ENCODE peak calls at places on chromosomes 12 and 14, in eight cellular contexts. F, A, B, S, R, M, I and V are unnamed samples. For H3K4me1, the result is how much of the 10 kb centered on the place peaks cover.

GRCh38 chr12:674272-674781 is 11.1 kb upstream of the NINJ2 start:
- DNase-seq in A (no peak), R (no peak), S (no peak), M (no peak), I (no peak), B (no peak), F (no peak), V (no peak)

GRCh38 chr12:75271576-75271975 is 58.5 kb downstream of the CAPS2 start:
- DNase-seq in I (no peak), B (no peak), A (no peak), S (no peak), M (no peak), F (no peak), R (no peak), V (no peak)

GRCh38 chr14:28609228-28609828 is 157.3 kb upstream of the FOXG1 start:
- DNase-seq in R (peak), I (peak), M (peak), S (no peak), F (no peak), B (peak), A (peak), V (peak)

GRCh38 chr12:70543444-70543843 is 93.8 kb downstream of the PTPRB start:
- DNase-seq in S (peak), I (no peak), A (no peak), M (no peak), F (no peak), B (no peak), R (no peak), V (no peak)

GRCh38 chr12:58888131-58888783 is 32.0 kb downstream of the LRIG3 start:
- DNase-seq in M (peak), F (peak), R (no peak), I (no peak), A (peak), B (no peak), S (no peak), V (no peak)

GRCh38 chr14:99758121-99758871 is 34.9 kb upstream of the EML1 start:
- DNase-seq in B (no peak), R (peak), A (no peak), I (no peak), F (no peak), S (peak), M (no peak), V (no peak)

GRCh38 chr14:104871656-104872468 is 6.8 kb downstream of the CEP170B start:
- DNase-seq in A (no peak), M (peak), I (no peak), F (no peak), S (no peak), B (no peak), R (no peak), V (peak)

GRCh38 chr14:64673748-64674147 is 30.5 kb upstream of the PLEKHG3 start:
- DNase-seq in F (no peak), R (no peak), I (no peak), A (no peak), M (no peak), B (no peak), S (no peak), V (no peak)

GRCh38 chr12:25677180-25677937 is 124.3 kb upstream of the LMNTD1 start:
- DNase-seq in F (no peak), B (no peak), S (no peak), I (peak), R (no peak), M (no peak), A (no peak), V (no peak)

GRCh38 chr12:103387385-103387784 is 108.4 kb downstream of the C12orf42 start:
- DNase-seq in B (no peak), M (no peak), R (no peak), I (no peak), A (no peak), F (no peak), S (no peak), V (no peak)

GRCh38 chr12:96770239-96770780 is 136.7 kb upstream of the NEDD1 start:
- DNase-seq in B (no peak), A (no peak), I (no peak), M (no peak), S (no peak), F (no peak), R (no peak), V (no peak)

GRCh38 chr14:103846008-103846568 is 1.3 kb downstream of the PPP1R13B start:
- DNase-seq in S (no peak), M (no peak), F (no peak), B (no peak), I (no peak), A (no peak), R (no peak), V (no peak)
- H3K4me3 ChIP-seq in S (peak), M (peak), F (peak), B (peak), I (no peak), A (peak), R (peak), V (peak)

DNA sequence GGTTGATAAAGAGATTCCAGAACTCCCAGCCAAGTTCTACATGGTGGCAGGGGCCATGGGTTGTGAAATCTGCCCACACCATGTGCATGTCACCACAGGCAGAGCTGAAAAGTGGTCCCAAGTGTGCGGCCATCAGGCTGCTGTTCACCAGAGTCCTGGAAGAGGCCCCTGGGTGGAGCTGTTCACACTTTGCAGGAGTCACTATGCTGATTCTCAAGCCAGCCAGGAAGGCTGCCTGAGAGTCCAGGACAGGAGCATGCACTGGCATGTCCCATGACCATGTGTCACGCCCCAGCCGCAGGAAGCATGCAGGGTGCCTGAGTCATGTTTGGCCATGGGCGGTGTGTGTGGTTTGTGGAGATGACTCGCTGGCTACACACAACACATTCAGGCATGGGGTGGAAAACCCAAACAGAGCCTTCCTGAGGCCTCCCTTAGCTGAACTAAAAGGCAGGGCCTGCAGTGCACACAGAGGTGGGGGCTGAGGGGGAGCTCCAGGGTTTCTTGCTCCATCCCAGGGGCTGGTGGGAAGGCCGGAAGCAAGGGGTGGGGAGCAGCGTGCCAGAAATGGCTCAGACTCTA is 19.5 kb downstream of the ABCB9 start:
- DNase-seq in F (peak), A (peak), R (peak), B (peak), S (peak), I (peak), M (peak), V (peak)
- TF ChIP-seq CTCF in F (peak), A (no peak), R (no peak), B (no peak), S (peak), I (peak), M (peak), V (no peak)

DNA sequence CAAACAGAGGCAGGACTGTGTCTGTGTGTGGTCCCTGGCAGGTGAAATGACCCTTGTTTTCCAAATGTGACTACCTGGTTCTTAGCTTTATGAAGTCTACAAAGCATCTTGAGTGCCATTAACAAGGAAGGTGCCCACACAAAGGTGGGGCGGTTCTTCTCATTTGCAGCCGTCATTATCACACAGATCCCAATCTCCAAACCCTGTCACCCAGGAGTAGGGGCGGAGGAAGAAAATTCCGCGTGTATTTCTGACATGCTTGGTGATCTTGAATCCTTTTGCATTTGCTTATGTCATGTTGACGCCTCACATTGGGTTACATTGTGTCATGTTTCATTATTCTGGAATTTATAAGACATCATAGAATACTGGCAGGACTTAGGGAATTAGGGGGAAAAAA is 277.3 kb downstream of the VRK1 start:
- DNase-seq in B (no peak), I (no peak), R (no peak), M (no peak), A (no peak), F (no peak), S (no peak), V (no peak)
- H3K4me1 ChIP-seq in B (under half), I (under half), R (under half), M (under half), A (under half), F (under half), S (under half), V (under half)

GRCh38 chr14:89603938-89604480 is 187.0 kb upstream of the FOXN3 start:
- DNase-seq in R (no peak), B (no peak), M (no peak), I (no peak), F (no peak), A (no peak), S (no peak), V (no peak)

GRCh38 chr14:89600950-89601826 is 184.2 kb upstream of the FOXN3 start:
- DNase-seq in S (no peak), F (no peak), B (no peak), I (no peak), A (no peak), R (no peak), M (no peak), V (no peak)

GRCh38 chr14:89598548-89599186 is 181.6 kb upstream of the FOXN3 start:
- DNase-seq in F (no peak), S (no peak), A (no peak), B (no peak), M (no peak), I (no peak), R (no peak), V (no peak)

GRCh38 chr14:89600029-89600428 is 183.0 kb upstream of the FOXN3 start:
- DNase-seq in M (no peak), S (no peak), B (no peak), I (no peak), A (no peak), R (no peak), F (no peak), V (no peak)
- H3K4me3 ChIP-seq in M (no peak), S (no peak), B (no peak), I (no peak), A (no peak), R (no peak), F (no peak), V (no peak)